ENCODE peak calls at places on chromosome 4, in six cellular contexts. I is mesendoderm; P is CD8-positive, alpha-beta T cell; Y is transverse colon; Z is lung; O is pancreas. J is an unnamed sample. For H3K36me3, the result is how much of the 10 kb centered on the place peaks cover.

GRCh38 chr4:105241456-105241855 is 94.8 kb downstream of the TET2 start:
- DNase-seq in I (no peak), P (no peak), Y (no peak), Z (no peak), O (no peak), J (no peak)

GRCh38 chr4:86592553-86593249 is 1.4 kb upstream of the PTPN13 start:
- DNase-seq in I (peak), P (no peak), Y (no peak), Z (no peak), O (no peak), J (no peak)

GRCh38 chr4:30860983-30861382 is 140.8 kb downstream of the PCDH7 start:
- DNase-seq in I (no peak), P (no peak), Y (no peak), Z (no peak), O (no peak), J (no peak)

GRCh38 chr4:82017680-82018079 is 356.1 kb downstream of the HNRNPD start:
- DNase-seq in I (peak), P (no peak), Y (no peak), Z (no peak), O (no peak), J (no peak)

GRCh38 chr4:41214158-41215146 is at the start of gene APBB2:
- DNase-seq in I (peak), P (no peak), Y (peak), Z (peak), O (peak), J (peak)

GRCh38 chr4:54657194-54657555 is 582 bp upstream of the KIT start:
- DNase-seq in I (peak), P (no peak), Y (no peak), Z (no peak), O (no peak), J (peak)

GRCh38 chr4:158139086-158139485 is 33.7 kb downstream of the GASK1B start:
- DNase-seq in I (no peak), P (no peak), Y (no peak), Z (no peak), O (no peak), J (no peak)

GRCh38 chr4:57080781-57081650 is 29.2 kb downstream of the IGFBP7 start:
- DNase-seq in I (peak), P (no peak), Y (no peak), Z (no peak), O (no peak), J (no peak)

GRCh38 chr4:20259707-20260106 is 8.0 kb downstream of the SLIT2 start:
- DNase-seq in I (no peak), P (no peak), Y (no peak), Z (no peak), O (no peak), J (no peak)

GRCh38 chr4:133775469-133775868 is 426.1 kb downstream of the PABPC4L start:
- DNase-seq in I (no peak), P (no peak), Y (no peak), Z (no peak), O (no peak), J (no peak)

GRCh38 chr4:119314356-119314755 is 7.6 kb downstream of the FABP2 start:
- DNase-seq in I (peak), P (peak), Y (peak), Z (no peak), O (no peak), J (no peak)

GRCh38 chr4:19278665-19279064 is 973.0 kb upstream of the SLIT2 start:
- DNase-seq in I (no peak), P (no peak), Y (no peak), Z (no peak), O (no peak), J (no peak)

GRCh38 chr4:23579166-23579565 is 310.7 kb downstream of the PPARGC1A start:
- DNase-seq in I (no peak), P (no peak), Y (no peak), Z (no peak), O (no peak), J (no peak)

GRCh38 chr4:6962211-6963041 is 52.8 kb downstream of the TBC1D14 start:
- DNase-seq in I (no peak), P (no peak), Y (no peak), Z (no peak), O (no peak), J (no peak)

GRCh38 chr4:156946508-156947197 is 24.9 kb downstream of the PDGFC start:
- DNase-seq in I (peak), P (no peak), Y (no peak), Z (no peak), O (no peak), J (no peak)
- H3K27ac ChIP-seq in I (no peak), P (no peak), Y (peak), Z (peak), O (no peak), J (no peak)

GRCh38 chr4:172650758-172651495 is 517.7 kb upstream of the GALNT7 start:
- DNase-seq in I (no peak), P (no peak), Y (no peak), Z (no peak), O (no peak), J (no peak)

GRCh38 chr4:172657112-172657511 is 511.5 kb upstream of the GALNT7 start:
- DNase-seq in I (no peak), P (no peak), Y (no peak), Z (no peak), O (no peak), J (no peak)

GRCh38 chr4:172652369-172652768 is 516.2 kb upstream of the GALNT7 start:
- DNase-seq in I (no peak), P (no peak), Y (no peak), Z (no peak), O (no peak), J (no peak)

GRCh38 chr4:172654482-172654881 is 514.1 kb upstream of the GALNT7 start:
- DNase-seq in I (no peak), P (no peak), Y (no peak), Z (no peak), O (no peak), J (no peak)

GRCh38 chr4:172656055-172656454 is 512.6 kb upstream of the GALNT7 start:
- DNase-seq in I (peak), P (no peak), Y (no peak), Z (no peak), O (no peak), J (no peak)
- H3K36me3 ChIP-seq in I (under half), P (under half), Y (under half), Z (under half), O (under half), J (under half)

GRCh38 chr4:2255501-2256155 is 6.3 kb downstream of the MXD4 start:
- DNase-seq in I (no peak), P (no peak), Y (peak), Z (peak), O (peak), J (peak)

GRCh38 chr4:2254665-2255500 is 7.0 kb downstream of the MXD4 start:
- DNase-seq in I (no peak), P (no peak), Y (no peak), Z (peak), O (peak), J (peak)

GRCh38 chr4:2256781-2257191 is 5.1 kb downstream of the MXD4 start:
- DNase-seq in I (no peak), P (peak), Y (peak), Z (peak), O (peak), J (peak)

GRCh38 chr4:2257361-2258001 is 4.4 kb downstream of the MXD4 start:
- DNase-seq in I (no peak), P (peak), Y (peak), Z (peak), O (peak), J (peak)

GRCh38 chr4:2256156-2256731 is 5.7 kb downstream of the MXD4 start:
- DNase-seq in I (no peak), P (peak), Y (peak), Z (peak), O (peak), J (peak)
- H3K27ac ChIP-seq in I (no peak), P (no peak), Y (peak), Z (peak), O (peak), J (peak)

DNA sequence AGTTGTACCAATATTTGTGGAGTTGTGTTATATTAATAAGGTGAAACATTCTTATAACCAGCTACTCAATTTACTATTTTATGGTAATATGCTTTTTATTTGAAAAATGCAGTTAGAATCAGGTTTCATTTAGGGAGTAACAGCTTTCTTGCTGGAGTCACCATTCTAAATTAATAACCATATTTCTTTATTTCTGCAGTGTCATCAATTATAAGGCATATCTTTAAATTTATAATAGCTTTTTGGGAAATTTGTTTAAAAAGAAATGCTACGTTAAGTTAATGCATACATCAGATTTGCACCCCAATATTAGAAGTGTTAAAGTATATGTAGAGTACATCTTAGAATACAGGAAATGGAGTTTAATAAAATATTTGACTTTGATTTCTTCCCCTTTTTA is 18.9 kb downstream of the USP38 start:
- DNase-seq in I (no peak), P (no peak), Y (no peak), Z (no peak), O (no peak), J (no peak)
- H3K36me3 ChIP-seq in I (under half), P (under half), Y (under half), Z (under half), O (under half), J (half or more)

DNA sequence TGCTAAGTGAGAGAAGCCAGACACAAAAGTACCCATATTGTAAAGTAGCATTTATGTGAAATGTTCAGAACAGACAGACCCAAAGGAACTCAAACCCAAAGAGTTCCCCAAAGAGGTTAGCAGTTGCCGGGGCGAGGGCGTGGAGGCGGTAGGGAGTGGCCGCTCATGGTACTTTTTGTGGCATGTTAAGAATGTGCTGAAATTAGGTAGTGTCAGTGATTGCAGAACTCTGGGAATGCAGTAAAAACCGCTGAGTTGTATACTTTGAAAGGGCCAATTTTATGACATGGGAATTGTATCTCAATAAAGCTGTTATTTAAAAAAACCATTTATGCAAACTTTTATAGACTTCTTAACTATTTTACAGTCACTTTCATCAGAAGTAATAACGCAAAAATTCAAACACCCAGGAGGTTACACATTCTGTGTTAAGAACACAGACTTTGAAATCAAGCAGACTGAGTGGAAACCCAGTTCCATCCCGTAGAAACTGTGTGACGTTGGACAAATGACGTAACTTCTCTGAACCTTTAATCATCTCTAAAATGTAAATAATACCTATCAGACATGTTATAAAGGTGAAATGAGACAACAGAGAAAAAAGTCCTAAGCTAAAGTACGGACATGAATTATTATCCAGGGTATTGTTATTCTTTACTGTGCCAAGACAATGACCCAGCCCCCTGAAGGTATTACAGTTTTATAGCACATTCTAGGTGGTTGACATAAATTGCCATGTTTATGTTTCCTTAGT is 19.6 kb downstream of the ZFP42 start:
- DNase-seq in I (peak), P (no peak), Y (peak), Z (no peak), O (no peak), J (no peak)
- H3K27ac ChIP-seq in I (no peak), P (no peak), Y (no peak), Z (no peak), O (no peak), J (no peak)

GRCh38 chr4:5753366-5753765 is 42.4 kb downstream of the EVC start:
- DNase-seq in I (no peak), P (no peak), Y (no peak), Z (no peak), O (no peak), J (no peak)
- H3K36me3 ChIP-seq in I (under half), P (under half), Y (under half), Z (under half), O (under half), J (under half)

DNA sequence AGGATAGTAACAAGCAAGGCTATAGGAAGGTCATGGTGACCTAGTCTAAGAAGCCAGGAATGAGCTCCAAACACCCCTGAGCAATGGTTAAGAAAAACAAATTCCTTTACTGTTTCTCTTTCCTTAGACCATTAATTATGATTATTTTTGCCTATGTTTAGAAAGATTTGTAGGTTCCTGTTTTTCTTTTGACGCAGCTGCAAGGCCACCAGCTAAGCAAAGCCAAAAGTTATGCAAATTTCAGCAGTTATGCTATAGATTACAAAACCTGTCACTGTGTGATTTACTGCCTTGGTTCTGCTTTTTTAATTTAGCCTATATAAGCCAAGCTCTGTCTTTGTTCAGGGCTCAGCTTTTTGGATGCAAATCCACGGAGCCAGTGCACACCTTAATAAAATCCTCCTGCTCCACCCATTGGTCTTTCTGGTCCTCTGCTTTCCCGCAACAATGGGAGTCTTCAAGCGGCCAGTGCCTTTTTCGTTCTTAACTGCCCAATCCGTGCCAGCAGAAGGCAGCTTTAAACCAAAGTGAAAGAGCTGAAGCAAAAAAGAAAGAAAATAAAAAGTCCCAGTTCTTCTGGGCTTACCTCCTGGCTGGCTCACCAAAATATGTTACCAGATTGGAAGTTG is 1.4 kb upstream of the CEP135 start:
- DNase-seq in I (no peak), P (no peak), Y (peak), Z (no peak), O (no peak), J (no peak)
- H3K27ac ChIP-seq in I (no peak), P (peak), Y (peak), Z (peak), O (no peak), J (peak)

GRCh38 chr4:151583188-151583587 is 174.2 kb downstream of the FHIP1A start:
- DNase-seq in I (no peak), P (no peak), Y (no peak), Z (no peak), O (no peak), J (no peak)

GRCh38 chr4:151582098-151582497 is 173.1 kb downstream of the FHIP1A start:
- DNase-seq in I (no peak), P (no peak), Y (no peak), Z (no peak), O (no peak), J (no peak)

GRCh38 chr4:151581575-151581974 is 172.6 kb downstream of the FHIP1A start:
- DNase-seq in I (no peak), P (no peak), Y (no peak), Z (no peak), O (no peak), J (no peak)

GRCh38 chr4:151584101-151584500 is 175.1 kb downstream of the FHIP1A start:
- DNase-seq in I (no peak), P (no peak), Y (no peak), Z (no peak), O (no peak), J (no peak)
- H3K36me3 ChIP-seq in I (under half), P (under half), Y (under half), Z (under half), O (under half), J (under half)